ENCODE peak calls at places on chromosomes 3 and 15, in seven cellular contexts. P is HepG2, K is K562, V is GM12891, I is SK-N-SH, O is GM12878, X is H1. N is an unnamed sample.

GRCh38 chr3:126540342-126540849 is 16.4 kb downstream of the CHST13 start:
- DNase-seq in X (no peak), V (no peak), K (no peak), P (no peak), O (no peak), I (peak), N (no peak)

GRCh38 chr15:45454825-45455224 is 67.7 kb downstream of the SLC30A4 start:
- DNase-seq in V (peak), X (no peak), K (no peak), I (no peak), P (no peak), O (peak), N (peak)

GRCh38 chr3:49812916-49813496 is 747 bp downstream of the UBA7 start:
- DNase-seq in P (no peak), V (no peak), O (no peak), X (no peak), I (no peak), K (no peak), N (no peak)

GRCh38 chr3:18559323-18559972 is 134.3 kb upstream of the SATB1 start:
- DNase-seq in I (peak), V (no peak), X (peak), P (peak), K (no peak), O (no peak), N (no peak)

GRCh38 chr3:138078901-138079344 is 36.5 kb downstream of the DZIP1L start:
- DNase-seq in I (no peak), V (no peak), X (no peak), O (no peak), P (peak), K (no peak), N (no peak)

GRCh38 chr15:22780267-22780666 is 6.2 kb upstream of the NIPA1 start:
- DNase-seq in X (no peak), I (no peak), V (no peak), P (no peak), O (no peak), K (no peak), N (no peak)

GRCh38 chr3:56940331-56940730 is 120.1 kb upstream of the SPATA12 start:
- DNase-seq in V (no peak), X (no peak), I (no peak), O (no peak), K (no peak), P (no peak), N (no peak)

GRCh38 chr3:71495708-71496472 is 87.6 kb downstream of the FOXP1 start:
- DNase-seq in P (peak), V (no peak), K (peak), I (no peak), O (no peak), X (no peak), N (no peak)

GRCh38 chr3:106328224-106328623 is 459.4 kb upstream of the CBLB start:
- DNase-seq in P (no peak), K (no peak), X (no peak), I (no peak), V (no peak), O (no peak), N (no peak)

GRCh38 chr3:196431193-196432136 is 762 bp downstream of the UBXN7 start:
- DNase-seq in K (peak), X (no peak), P (peak), I (peak), O (no peak), V (no peak), N (peak)

GRCh38 chr15:56086566-56086965 is 93.2 kb upstream of the NEDD4 start:
- DNase-seq in P (no peak), X (no peak), O (no peak), V (no peak), I (no peak), K (no peak), N (no peak)

GRCh38 chr3:105938826-105939225 is 70.0 kb upstream of the CBLB start:
- DNase-seq in O (no peak), P (no peak), K (no peak), I (no peak), V (no peak), X (no peak), N (no peak)

GRCh38 chr3:195095035-195095703 is 175.8 kb downstream of the XXYLT1 start:
- DNase-seq in I (no peak), O (peak), X (no peak), P (no peak), V (no peak), K (no peak), N (no peak)

GRCh38 chr3:87045473-87045872 is 54.5 kb upstream of the VGLL3 start:
- DNase-seq in V (no peak), O (no peak), I (no peak), X (no peak), P (no peak), K (no peak), N (no peak)

GRCh38 chr15:32861741-32862140 is 143.9 kb downstream of the GREM1 start:
- DNase-seq in X (no peak), I (peak), V (no peak), O (no peak), P (no peak), K (no peak), N (peak)

GRCh38 chr3:18071833-18072232 is 329.4 kb upstream of the TBC1D5 start:
- DNase-seq in P (no peak), V (no peak), I (no peak), K (no peak), X (no peak), O (no peak), N (no peak)

GRCh38 chr3:60269829-60270266 is 981.4 kb downstream of the FHIT start:
- DNase-seq in K (peak), P (no peak), X (no peak), O (no peak), I (no peak), V (no peak), N (no peak)

GRCh38 chr3:94081880-94082279 is 19.0 kb downstream of the NSUN3 start:
- DNase-seq in X (no peak), K (no peak), O (no peak), I (no peak), V (no peak), P (no peak), N (no peak)

GRCh38 chr15:32844118-32844711 is 126.4 kb downstream of the GREM1 start:
- DNase-seq in V (no peak), P (peak), I (peak), O (no peak), K (peak), X (no peak), N (no peak)

GRCh38 chr3:194730369-194730768 is 44.7 kb downstream of the FAM43A start:
- DNase-seq in O (no peak), V (no peak), X (no peak), I (no peak), P (no peak), K (no peak), N (no peak)

GRCh38 chr3:53219897-53220483 is 35.8 kb downstream of the TKT start:
- DNase-seq in I (peak), O (peak), V (peak), P (peak), X (peak), K (peak), N (peak)

GRCh38 chr3:58564456-58565160 is 12.6 kb downstream of the FAM107A start:
- DNase-seq in K (no peak), V (no peak), X (no peak), I (no peak), O (no peak), P (peak), N (no peak)

GRCh38 chr3:120177151-120177550 is 82.9 kb upstream of the GSK3B start:
- DNase-seq in X (peak), P (peak), V (no peak), K (no peak), O (no peak), I (peak), N (no peak)

GRCh38 chr3:146640955-146641867 is 36.1 kb upstream of the PLSCR5 start:
- DNase-seq in V (no peak), P (peak), O (no peak), X (no peak), I (peak), K (peak), N (no peak)

GRCh38 chr3:56759532-56759931 is 42.2 kb downstream of the ARHGEF3 start:
- DNase-seq in X (no peak), O (no peak), P (no peak), V (no peak), I (no peak), K (no peak), N (no peak)

GRCh38 chr3:16513141-16514020 is at the start of gene RFTN1:
- DNase-seq in I (peak), O (no peak), V (peak), X (no peak), K (no peak), P (no peak), N (peak)

GRCh38 chr3:30872879-30873278 is 21.6 kb downstream of the GADL1 start:
- DNase-seq in X (no peak), V (no peak), K (no peak), O (no peak), I (no peak), P (no peak), N (no peak)

GRCh38 chr3:34157491-34157890 is 359.1 kb downstream of the PDCD6IP start:
- DNase-seq in V (no peak), P (no peak), X (no peak), K (no peak), O (no peak), I (no peak), N (no peak)

GRCh38 chr3:187799942-187800637 is 54.8 kb upstream of the BCL6 start:
- DNase-seq in P (no peak), K (no peak), O (no peak), V (no peak), X (no peak), I (no peak), N (peak)

GRCh38 chr3:119018690-119019463 is 15.8 kb downstream of the IGSF11 start:
- DNase-seq in X (no peak), V (no peak), P (no peak), O (no peak), I (peak), K (no peak), N (no peak)

GRCh38 chr3:134918448-134918847 is 123.4 kb downstream of the EPHB1 start:
- DNase-seq in K (no peak), O (peak), I (no peak), V (peak), X (no peak), P (no peak), N (peak)

GRCh38 chr3:69288161-69288895 is 97.6 kb downstream of the FRMD4B start:
- DNase-seq in X (peak), K (no peak), O (no peak), P (no peak), I (no peak), V (no peak), N (no peak)

GRCh38 chr15:63050737-63051700 is 8.5 kb downstream of the TPM1 start:
- DNase-seq in K (no peak), O (no peak), P (peak), X (no peak), I (no peak), V (no peak), N (no peak)

GRCh38 chr3:72976182-72976825 is 20.3 kb upstream of the PPP4R2 start:
- DNase-seq in V (no peak), P (no peak), K (no peak), X (no peak), I (no peak), O (no peak), N (no peak)

DNA sequence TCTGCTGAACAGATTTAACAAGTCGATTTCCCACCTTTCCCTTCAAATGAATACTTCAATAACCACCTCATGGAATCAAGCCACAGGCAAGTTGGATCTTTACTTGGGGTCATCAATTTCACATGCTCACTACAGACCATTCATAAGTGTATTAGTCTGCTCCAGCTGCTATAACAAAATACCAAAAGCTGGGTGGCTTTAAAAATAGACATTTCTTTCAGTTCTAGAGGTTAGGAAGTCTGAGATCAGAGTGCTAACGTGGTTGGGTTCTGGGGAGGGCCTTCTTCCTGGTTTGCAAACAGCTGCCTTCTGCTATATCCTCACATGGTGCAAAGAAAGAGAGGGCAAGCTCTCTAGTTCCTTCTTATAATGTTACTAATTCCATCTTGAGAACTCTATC is 5.1 kb downstream of the GPR176 start:
- DNase-seq in X (no peak), I (no peak), V (no peak), P (no peak), K (no peak), O (no peak), N (no peak)
- TF ChIP-seq TAF1 in X (no peak), I (no peak), V (no peak), P (no peak), K (no peak), O (no peak), N (no peak)

DNA sequence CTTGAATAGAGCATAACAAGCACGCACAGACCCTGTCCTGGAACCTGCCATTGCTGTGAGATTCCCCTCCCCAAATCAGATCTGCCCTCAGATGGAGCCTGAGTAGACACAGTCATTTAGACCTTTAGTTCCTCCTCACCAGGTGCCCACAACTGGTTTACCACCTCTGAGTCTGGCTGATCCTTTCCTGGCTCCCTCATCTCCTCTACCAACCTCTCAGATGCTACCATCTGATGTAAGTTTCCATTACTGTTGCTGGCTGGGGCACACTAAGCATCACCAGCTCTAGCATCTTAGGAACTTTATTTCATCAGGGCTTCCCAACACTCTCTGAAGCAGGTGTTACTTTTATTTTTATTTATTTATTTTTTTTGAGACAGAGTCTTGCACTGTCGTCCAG is 288.3 kb downstream of the TLE3 start:
- DNase-seq in O (no peak), P (no peak), X (no peak), V (no peak), I (no peak), K (no peak), N (no peak)
- TF ChIP-seq TAF1 in O (no peak), P (no peak), X (no peak), V (no peak), I (no peak), K (no peak), N (no peak)

GRCh38 chr3:183931881-183932280 is 47.2 kb upstream of the PARL start:
- DNase-seq in O (no peak), P (no peak), K (no peak), V (no peak), X (no peak), I (no peak), N (no peak)

GRCh38 chr3:183933160-183933559 is 48.5 kb upstream of the PARL start:
- DNase-seq in X (no peak), I (no peak), P (no peak), V (no peak), K (no peak), O (no peak), N (no peak)

GRCh38 chr3:183943739-183944138 is 59.1 kb upstream of the PARL start:
- DNase-seq in V (no peak), O (no peak), I (no peak), X (no peak), P (no peak), K (no peak), N (no peak)

GRCh38 chr3:183941216-183941615 is 56.5 kb upstream of the PARL start:
- DNase-seq in I (no peak), X (no peak), K (no peak), V (no peak), O (no peak), P (no peak), N (no peak)

DNA sequence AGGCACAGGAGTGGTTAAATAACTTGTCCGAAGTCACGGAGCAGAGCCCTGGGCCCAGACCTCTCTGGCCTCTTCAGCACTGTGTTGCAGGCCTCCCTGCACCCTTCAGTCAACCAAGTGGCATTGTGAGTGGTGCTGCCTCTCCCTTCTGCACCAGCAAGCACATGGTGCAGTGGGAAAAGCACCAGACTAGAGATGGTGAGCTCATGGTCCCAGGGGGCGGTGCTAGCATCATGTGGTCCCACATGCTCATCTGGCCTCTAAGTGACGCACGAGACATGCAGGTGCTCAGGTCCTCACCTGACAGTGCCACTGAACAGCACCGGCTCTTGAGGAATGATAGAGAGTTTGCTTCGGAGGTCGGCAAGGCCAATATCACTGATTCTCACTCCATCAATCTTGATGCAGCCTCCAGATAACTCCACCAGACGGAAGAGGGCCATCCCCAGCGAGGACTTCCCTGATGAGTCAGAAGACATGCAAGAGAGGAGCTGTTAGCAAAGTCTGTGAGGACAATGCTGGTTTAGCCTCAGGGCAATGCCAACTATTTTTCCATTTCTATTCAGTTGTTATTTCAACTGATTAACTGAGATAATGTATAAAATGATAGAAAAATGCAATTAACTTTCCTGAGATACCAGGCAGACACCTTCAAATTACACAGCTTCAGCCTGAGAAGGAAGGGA is 53.1 kb upstream of the PARL start:
- DNase-seq in P (no peak), X (no peak), I (no peak), K (no peak), O (no peak), V (no peak), N (no peak)
- TF ChIP-seq TAF1 in P (no peak), X (no peak), I (no peak), K (no peak), O (no peak), V (no peak), N (no peak)

GRCh38 chr15:68220489-68220888 is 9.0 kb downstream of the CLN6 start:
- DNase-seq in I (no peak), O (no peak), X (no peak), P (no peak), V (no peak), K (peak), N (no peak)

GRCh38 chr15:68220967-68221366 is 8.6 kb downstream of the CLN6 start:
- DNase-seq in I (peak), X (no peak), V (no peak), P (no peak), O (no peak), K (peak), N (no peak)

GRCh38 chr15:68223171-68223570 is 6.4 kb downstream of the CLN6 start:
- DNase-seq in P (no peak), K (peak), V (no peak), O (no peak), X (no peak), I (no peak), N (no peak)

GRCh38 chr15:68224546-68225250 is 4.8 kb downstream of the CLN6 start:
- DNase-seq in I (peak), V (no peak), O (peak), X (no peak), P (no peak), K (peak), N (no peak)

DNA sequence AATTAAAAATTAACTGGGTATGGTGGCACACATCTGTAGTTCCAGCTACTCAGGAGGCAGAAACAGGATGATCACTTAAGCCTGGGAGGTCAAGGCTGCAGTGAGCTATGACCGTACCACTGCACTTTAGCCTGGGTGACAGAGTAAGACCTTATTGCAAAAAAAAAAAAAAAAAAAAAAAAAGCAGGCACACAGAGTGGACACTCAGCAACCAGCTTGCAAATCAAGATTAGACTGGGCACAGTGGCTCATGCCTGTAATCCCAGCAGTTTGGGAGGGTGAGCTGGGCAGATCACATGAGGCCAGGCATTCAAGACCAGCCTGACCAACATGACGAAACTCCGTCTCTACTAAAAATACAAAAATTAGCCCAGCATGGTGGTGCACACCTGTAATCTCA is 5.4 kb downstream of the CLN6 start:
- DNase-seq in V (no peak), O (no peak), P (no peak), X (no peak), I (no peak), K (no peak), N (no peak)
- TF ChIP-seq TAF1 in V (no peak), O (no peak), P (no peak), X (no peak), I (no peak), K (no peak), N (no peak)

DNA sequence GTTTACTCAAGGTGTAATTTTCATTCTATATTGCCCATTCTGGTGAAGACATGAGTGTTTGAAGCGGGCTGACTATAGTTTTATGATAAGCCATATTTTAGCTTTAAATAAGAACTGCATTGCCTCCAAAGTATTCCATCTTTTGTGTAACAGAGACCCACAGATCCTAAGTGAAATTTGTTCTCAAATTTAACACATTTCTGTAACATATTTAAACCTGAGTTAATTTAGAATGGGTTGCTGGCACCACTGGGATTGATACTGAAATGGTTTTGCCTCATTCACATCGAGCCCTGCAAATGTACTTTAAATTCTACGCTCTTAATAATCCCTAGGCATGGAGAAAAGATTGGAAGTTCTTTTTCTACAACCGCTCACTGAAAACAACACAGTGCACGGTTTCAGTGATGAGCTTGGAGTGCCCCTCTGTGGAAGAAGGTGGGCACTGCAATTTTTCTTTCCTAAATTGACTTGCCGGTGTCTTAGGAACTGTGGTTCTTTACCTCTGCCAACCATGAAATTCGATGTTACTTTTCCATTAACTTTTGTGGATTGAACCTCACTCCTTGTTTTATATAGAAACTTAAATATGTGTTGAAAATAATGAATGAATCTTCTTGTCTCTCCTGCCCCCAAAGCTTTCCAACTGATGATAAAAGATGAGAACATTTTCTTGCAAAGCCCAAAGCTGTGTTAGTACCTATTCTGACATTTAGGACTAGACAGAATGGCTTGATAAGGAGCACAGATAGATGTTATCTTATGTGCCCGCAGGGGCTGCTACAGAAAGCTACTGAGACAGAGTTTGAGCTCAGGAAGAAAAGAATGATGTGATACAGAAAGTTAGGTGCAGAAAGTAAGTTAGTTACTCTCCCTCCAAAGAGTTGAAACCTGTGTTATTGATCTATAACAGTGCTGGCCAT is 109.7 kb upstream of the ATP11B start:
- DNase-seq in P (peak), K (peak), X (no peak), I (peak), O (peak), V (peak), N (peak)
- TF ChIP-seq TAF1 in P (no peak), K (no peak), X (no peak), I (no peak), O (no peak), V (no peak), N (no peak)

N was measured in GM12892.